ENCODE peak calls at places on chromosomes 11 and 22, in five cellular contexts. I is psoas muscle; W is CD8-positive, alpha-beta T cell; N is tibial nerve; J is ascending aorta. A is an unnamed sample.

GRCh38 chr11:46743043-46743442 is 24.0 kb downstream of the F2 start:
- DNase-seq in I (no peak), W (no peak), N (no peak), J (peak), A (no peak)

GRCh38 chr11:126680109-126680508 is 320.5 kb downstream of the KIRREL3 start:
- DNase-seq in I (no peak), W (no peak), N (no peak), J (no peak), A (no peak)

GRCh38 chr11:57349491-57350274 is 11.5 kb downstream of the P2RX3 start:
- DNase-seq in I (peak), W (peak), N (peak), J (peak), A (peak)

GRCh38 chr11:79184285-79184684 is 256.5 kb downstream of the TENM4 start:
- DNase-seq in I (no peak), W (no peak), N (no peak), J (no peak), A (no peak)

GRCh38 chr22:50112151-50113118 is 22.6 kb downstream of the MOV10L1 start:
- DNase-seq in I (no peak), W (no peak), N (no peak), J (no peak), A (no peak)

GRCh38 chr11:134569195-134569594 is 157.2 kb upstream of the B3GAT1 start:
- DNase-seq in I (no peak), W (no peak), N (no peak), J (no peak), A (no peak)

GRCh38 chr11:113272281-113272680 is 42.1 kb upstream of the TTC12 start:
- DNase-seq in I (no peak), W (no peak), N (no peak), J (no peak), A (no peak)

GRCh38 chr11:112961146-112961668 is at the start of gene NCAM1:
- DNase-seq in I (peak), W (peak), N (peak), J (peak), A (peak)

GRCh38 chr22:32378703-32379272 is 21.1 kb downstream of the RFPL3 start:
- DNase-seq in I (no peak), W (no peak), N (no peak), J (no peak), A (no peak)

GRCh38 chr22:49807780-49808708 is 19.6 kb downstream of the BRD1 start:
- DNase-seq in I (no peak), W (peak), N (no peak), J (no peak), A (peak)

GRCh38 chr22:23773247-23774113 is 831 bp downstream of the MMP11 start:
- DNase-seq in I (no peak), W (no peak), N (no peak), J (no peak), A (no peak)

GRCh38 chr22:46134111-46134705 is 16.1 kb upstream of the PPARA start:
- DNase-seq in I (peak), W (no peak), N (no peak), J (no peak), A (peak)

GRCh38 chr11:909406-909805 is 1.2 kb downstream of the CHID1 start:
- DNase-seq in I (no peak), W (no peak), N (no peak), J (no peak), A (no peak)
- H3K4me3 ChIP-seq in I (peak), W (no peak), N (no peak), J (peak), A (peak)

DNA sequence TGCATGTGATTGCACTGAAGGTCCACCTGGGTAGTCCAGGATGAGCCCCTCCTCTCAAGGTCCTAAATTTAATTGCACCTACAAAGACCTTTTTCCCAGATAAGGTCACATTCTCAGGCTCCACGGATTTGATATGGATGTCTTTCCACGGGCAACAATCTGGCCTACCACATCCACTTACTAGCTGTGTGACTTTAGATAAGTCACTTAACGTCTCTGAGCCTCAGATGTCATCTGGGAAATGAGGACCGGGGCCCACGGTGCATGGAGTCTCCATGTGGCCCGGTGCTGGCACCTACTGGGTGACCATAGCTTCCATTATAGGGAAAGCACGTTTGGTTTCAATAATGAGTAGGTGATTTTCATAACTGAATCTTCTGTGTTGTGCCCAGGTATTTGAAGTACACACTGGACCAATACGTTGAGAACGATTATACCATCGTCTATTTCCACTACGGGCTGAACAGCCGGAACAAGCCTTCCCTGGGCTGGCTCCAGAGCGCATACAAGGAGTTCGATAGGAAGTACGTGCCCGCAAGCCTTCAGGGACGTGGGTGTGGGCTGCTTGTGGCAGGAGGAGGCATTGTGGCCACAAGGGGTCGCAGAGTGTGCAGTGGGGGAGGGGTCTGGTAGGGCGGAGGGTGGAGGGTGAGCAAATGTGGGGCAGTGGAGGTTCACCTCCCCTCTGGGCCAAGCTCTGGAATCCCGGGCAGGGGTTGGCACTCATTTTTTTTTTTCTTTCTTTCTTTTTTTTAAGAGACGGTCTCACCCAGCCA is 55.7 kb downstream of the ARHGAP8 start:
- DNase-seq in I (no peak), W (no peak), N (no peak), J (no peak), A (peak)
- TF ChIP-seq CTCF in I (no peak), W (no peak), N (no peak), J (no peak), A (no peak)

DNA sequence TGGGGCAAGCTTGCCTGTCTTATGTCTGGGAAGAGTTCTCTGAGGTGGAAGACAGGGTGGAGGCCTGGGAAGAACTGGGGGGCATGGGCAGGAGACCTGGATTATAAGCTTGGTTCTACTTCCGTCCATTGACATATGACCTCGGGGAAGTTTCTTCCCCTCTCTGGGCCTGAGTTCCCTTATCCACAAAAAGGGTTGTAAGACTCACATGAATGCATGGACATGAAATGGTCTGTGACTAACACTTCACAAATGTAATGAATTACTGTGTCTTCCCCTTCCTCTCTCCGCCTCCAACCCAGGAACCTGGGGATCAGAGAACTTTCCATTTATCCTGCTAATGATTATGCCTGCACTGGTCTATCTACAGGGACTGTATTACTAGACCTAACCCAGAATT is 318.0 kb downstream of the MIAT start:
- DNase-seq in I (no peak), W (no peak), N (no peak), J (no peak), A (no peak)
- H3K27ac ChIP-seq in I (no peak), W (no peak), N (no peak), J (no peak), A (no peak)

GRCh38 chr11:64181506-64182411 is 4.2 kb upstream of the STIP1 start:
- DNase-seq in I (peak), W (peak), N (peak), J (peak), A (peak)
- H3K4me3 ChIP-seq in I (peak), W (no peak), N (no peak), J (peak), A (no peak)

DNA sequence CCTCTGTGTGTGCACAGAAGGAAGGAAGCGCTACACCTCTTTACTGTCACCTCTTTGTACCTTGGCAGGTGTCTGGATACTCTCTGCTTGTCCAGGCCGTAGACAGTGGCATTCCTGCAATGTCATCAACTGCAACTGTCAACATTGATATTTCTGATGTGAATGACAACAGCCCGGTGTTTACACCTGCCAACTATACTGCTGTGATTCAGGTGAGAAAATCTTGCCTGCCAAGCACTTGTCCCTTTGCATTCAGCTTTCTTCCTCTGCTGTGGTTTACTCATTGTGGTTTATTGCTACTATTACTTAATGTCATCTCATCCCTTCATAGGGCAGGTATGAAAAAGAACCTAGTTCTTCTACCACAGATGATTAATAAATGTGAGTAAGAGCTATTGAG is 131.9 kb upstream of the MTNR1B start:
- DNase-seq in I (no peak), W (peak), N (no peak), J (no peak), A (no peak)
- TF ChIP-seq CTCF in I (no peak), W (no peak), N (no peak), J (no peak), A (no peak)

GRCh38 chr11:17276236-17277023 is at the start of gene NUCB2:
- DNase-seq in I (peak), W (peak), N (peak), J (peak), A (peak)
- H3K27ac ChIP-seq in I (peak), W (peak), N (peak), J (peak), A (peak)

GRCh38 chr11:118910309-118911112 is 15.2 kb downstream of the BCL9L start:
- DNase-seq in I (peak), W (peak), N (peak), J (peak), A (peak)

GRCh38 chr11:118907749-118908106 is 18.0 kb downstream of the BCL9L start:
- DNase-seq in I (no peak), W (no peak), N (no peak), J (no peak), A (no peak)

GRCh38 chr11:118909619-118910308 is 16.0 kb downstream of the BCL9L start:
- DNase-seq in I (no peak), W (peak), N (no peak), J (no peak), A (peak)

GRCh38 chr11:118908264-118908663 is 17.5 kb downstream of the BCL9L start:
- DNase-seq in I (no peak), W (peak), N (no peak), J (no peak), A (no peak)

GRCh38 chr11:118908931-118909618 is 16.7 kb downstream of the BCL9L start:
- DNase-seq in I (peak), W (peak), N (peak), J (peak), A (peak)
- H3K4me3 ChIP-seq in I (peak), W (peak), N (peak), J (peak), A (peak)

DNA sequence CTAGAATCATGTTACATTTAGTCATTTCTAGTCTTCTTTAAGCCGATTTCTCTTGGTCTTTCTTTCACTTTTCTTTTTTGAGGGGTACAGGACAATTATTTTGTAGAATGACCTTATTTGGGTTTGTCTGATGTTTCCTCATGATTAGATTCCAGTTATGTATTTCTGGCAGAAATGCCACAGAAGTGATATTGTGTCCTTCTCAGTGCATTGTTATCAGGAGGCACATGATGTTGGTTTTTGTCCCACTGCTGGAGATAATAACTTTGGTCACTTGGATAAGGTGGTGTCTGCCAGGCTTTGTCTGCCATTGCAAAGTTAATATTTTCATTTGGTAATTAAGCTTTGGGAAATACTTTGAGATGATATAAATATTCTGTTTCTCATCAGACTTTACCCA is 100.3 kb downstream of the RRM1 start:
- DNase-seq in I (no peak), W (no peak), N (no peak), J (no peak), A (no peak)
- TF ChIP-seq CTCF in I (no peak), W (no peak), N (no peak), J (no peak), A (no peak)

GRCh38 chr11:19393119-19393518 is 152.4 kb upstream of the E2F8 start:
- DNase-seq in I (no peak), W (no peak), N (no peak), J (no peak), A (no peak)
- H3K27ac ChIP-seq in I (no peak), W (no peak), N (no peak), J (no peak), A (no peak)